ENCODE peak calls at places on chromosomes 1 and 21, in nine cellular contexts. Y is CD8-positive, alpha-beta memory T cell; Q is prostate gland; M is right lobe of liver; H is left ventricle myocardium inferior; X is sigmoid colon; U is keratinocyte; A is fibroblast of lung; I is esophagus squamous epithelium. K is an unnamed sample.

GRCh38 chr1:211730347-211730746 is 54.9 kb upstream of the NEK2 start:
- DNase-seq in Y (no peak), Q (no peak), M (no peak), H (no peak), X (no peak), U (no peak), A (no peak), I (no peak), K (no peak)

GRCh38 chr1:187755536-187755935 is 926.8 kb downstream of the PLA2G4A start:
- DNase-seq in Y (no peak), Q (no peak), M (no peak), H (no peak), X (no peak), U (no peak), A (no peak), I (no peak), K (no peak)

GRCh38 chr1:214401666-214402065 is 120.7 kb downstream of the SMYD2 start:
- DNase-seq in Y (no peak), Q (no peak), M (no peak), H (no peak), X (no peak), U (no peak), A (no peak), I (no peak), K (no peak)

GRCh38 chr1:25922633-25923567 is 16.7 kb upstream of the STMN1 start:
- DNase-seq in Y (peak; percentile 31), Q (peak; percentile 5), M (peak; percentile 60), H (peak; percentile 27), X (peak; percentile 75), U (no peak), A (peak; percentile 30), I (no peak), K (peak; percentile 27)

GRCh38 chr1:23167353-23168078 is 1.1 kb downstream of the LUZP1 start:
- DNase-seq in Y (peak; percentile 33), Q (peak; percentile 51), M (peak; percentile 62), H (peak; percentile 50), X (peak; percentile 69), U (no peak), A (peak; percentile 63), I (no peak), K (peak; percentile 10)

GRCh38 chr1:212791676-212792395 is at the start of the genes NSL1 and TATDN3:
- DNase-seq in Y (peak; percentile 88), Q (peak; percentile 78), M (peak; percentile 95), H (peak; percentile 88), X (peak; percentile 94), U (peak; percentile 7), A (peak; percentile 93), I (peak; percentile 40), K (peak; percentile 86)

GRCh38 chr1:12179638-12180121 is 12.9 kb downstream of the TNFRSF1B start:
- DNase-seq in Y (no peak), Q (no peak), M (no peak), H (no peak), X (no peak), U (no peak), A (no peak), I (no peak), K (no peak)

GRCh38 chr1:221087919-221088318 is 208.7 kb downstream of the HLX start:
- DNase-seq in Y (no peak), Q (no peak), M (no peak), H (no peak), X (no peak), U (no peak), A (peak; percentile 60), I (no peak), K (no peak)

DNA sequence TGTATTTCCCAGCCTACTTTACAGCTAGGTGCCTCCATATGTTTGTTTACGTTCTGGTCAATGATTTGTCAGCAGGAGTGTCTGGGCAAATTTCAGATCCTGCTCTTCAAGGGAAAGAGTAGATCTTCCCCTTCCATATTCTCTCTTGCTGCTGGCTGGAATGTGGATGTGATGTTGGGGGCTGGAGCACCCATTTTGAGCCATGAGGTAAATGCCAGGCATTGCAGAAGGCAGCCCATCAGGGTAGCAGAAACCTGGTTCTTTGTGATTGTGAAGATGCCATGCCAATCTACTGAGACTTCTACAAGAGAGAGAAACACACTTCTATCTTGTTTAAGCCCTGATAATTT is 25.1 kb downstream of the RUNX1 start:
- DNase-seq in Y (no peak), Q (no peak), M (no peak), H (no peak), X (no peak), U (no peak), A (no peak), I (no peak), K (no peak)
- H3K4me1 ChIP-seq in Y (peaks cover 90% of the 10 kb centered on the region), Q (no peaks in the 10 kb centered on the region), M (no peaks in the 10 kb centered on the region), H (peaks cover 9% of the 10 kb centered on the region), X (no peaks in the 10 kb centered on the region), U (peaks cover 21% of the 10 kb centered on the region), A (peaks cover 2% of the 10 kb centered on the region), I (peaks cover 4% of the 10 kb centered on the region), K (peaks cover 85% of the 10 kb centered on the region)

GRCh38 chr1:3352084-3352951 is 102.1 kb upstream of the ARHGEF16 start:
- DNase-seq in Y (no peak), Q (peak; percentile 35), M (no peak), H (no peak), X (peak; percentile 92), U (no peak), A (peak; percentile 48), I (no peak), K (no peak)

GRCh38 chr1:3355089-3355488 is 99.4 kb upstream of the ARHGEF16 start:
- DNase-seq in Y (no peak), Q (no peak), M (no peak), H (no peak), X (no peak), U (no peak), A (no peak), I (no peak), K (no peak)

GRCh38 chr1:3351300-3352083 is 103.0 kb upstream of the ARHGEF16 start:
- DNase-seq in Y (no peak), Q (no peak), M (no peak), H (no peak), X (no peak), U (no peak), A (no peak), I (no peak), K (no peak)

GRCh38 chr1:3353901-3354300 is 100.6 kb upstream of the ARHGEF16 start:
- DNase-seq in Y (no peak), Q (no peak), M (no peak), H (no peak), X (no peak), U (no peak), A (no peak), I (no peak), K (no peak)

DNA sequence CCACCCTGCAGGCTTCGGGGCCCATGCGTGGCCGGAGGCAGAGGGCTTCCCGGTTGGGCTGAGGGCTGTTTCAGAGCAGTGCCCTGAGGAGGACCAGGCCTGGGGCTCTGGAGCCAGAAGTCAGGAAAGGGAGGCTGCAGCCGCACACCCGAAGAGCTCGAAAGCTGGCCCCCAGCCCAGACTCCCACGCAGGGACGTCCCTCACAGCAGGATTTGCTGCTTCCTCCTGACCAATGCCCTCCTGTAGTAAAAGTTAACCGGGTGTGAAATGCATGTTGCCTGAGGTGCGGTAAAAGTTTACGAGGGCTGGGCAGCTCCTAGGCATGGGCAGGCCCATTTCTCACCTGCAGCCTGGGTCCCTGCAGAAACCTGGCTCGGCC is 101.5 kb upstream of the ARHGEF16 start:
- DNase-seq in Y (no peak), Q (no peak), M (no peak), H (peak; percentile 71), X (peak; percentile 85), U (no peak), A (no peak), I (no peak), K (no peak)
- H3K27ac ChIP-seq in Y (no peak overlapping the region), Q (peak overlapping the region; percentile 77), M (no peak overlapping the region), H (peak overlapping the region; percentile 96), X (peak overlapping the region; percentile 93), U (no peak overlapping the region), A (no peak overlapping the region), I (peak overlapping the region; percentile 92), K (no peak overlapping the region)

GRCh38 chr1:151997284-151997570 is 3.6 kb upstream of the S100A10 start:
- DNase-seq in Y (no peak), Q (no peak), M (no peak), H (no peak), X (no peak), U (no peak), A (no peak), I (no peak), K (no peak)

GRCh38 chr1:151993734-151994496 is at the start of gene S100A10:
- DNase-seq in Y (peak; percentile 72), Q (peak; percentile 70), M (peak; percentile 88), H (peak; percentile 85), X (peak; percentile 91), U (no peak), A (peak; percentile 76), I (peak; percentile 35), K (peak; percentile 69)

GRCh38 chr1:151993084-151993733 is 450 bp downstream of the S100A10 start:
- DNase-seq in Y (peak; percentile 30), Q (no peak), M (peak; percentile 70), H (peak; percentile 44), X (peak; percentile 70), U (no peak), A (no peak), I (no peak), K (peak; percentile 22)

GRCh38 chr1:151994956-151995355 is 1.3 kb upstream of the S100A10 start:
- DNase-seq in Y (no peak), Q (no peak), M (no peak), H (no peak), X (no peak), U (no peak), A (peak; percentile 94), I (no peak), K (no peak)

DNA sequence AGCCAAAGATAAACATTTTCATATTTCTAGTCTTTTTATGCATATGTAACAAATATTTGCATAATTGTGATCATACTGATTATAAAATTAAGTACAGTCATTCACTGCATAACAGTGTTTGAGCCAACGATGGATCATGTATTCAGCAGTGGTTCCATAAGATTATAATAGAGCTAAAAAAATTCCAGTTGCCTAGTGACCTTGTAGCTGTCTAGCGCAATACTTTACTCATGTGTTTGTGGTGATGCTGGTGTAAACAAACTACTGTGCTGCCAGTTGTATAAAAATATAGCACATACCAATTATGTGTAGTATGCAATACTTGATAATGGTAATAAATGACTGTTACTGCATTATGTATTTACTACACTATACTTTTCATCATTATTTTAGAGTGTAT is 2.1 kb upstream of the S100A10 start:
- DNase-seq in Y (no peak), Q (no peak), M (no peak), H (no peak), X (no peak), U (no peak), A (peak; percentile 46), I (no peak), K (no peak)
- H3K4me1 ChIP-seq in Y (peaks cover 26% of the 10 kb centered on the region), Q (peaks cover under 1% of the 10 kb centered on the region), M (no peaks in the 10 kb centered on the region), H (peaks cover 46% of the 10 kb centered on the region), X (no peaks in the 10 kb centered on the region), U (peaks cover 66% of the 10 kb centered on the region), A (peaks cover 8% of the 10 kb centered on the region), I (peaks cover 35% of the 10 kb centered on the region), K (peaks cover 21% of the 10 kb centered on the region)

GRCh38 chr1:2300004-2300771 is 72.1 kb downstream of the SKI start:
- DNase-seq in Y (peak; percentile 74), Q (no peak), M (no peak), H (no peak), X (no peak), U (no peak), A (no peak), I (no peak), K (peak; percentile 70)

GRCh38 chr1:2303016-2303775 is 75.1 kb downstream of the SKI start:
- DNase-seq in Y (no peak), Q (peak; percentile 85), M (no peak), H (no peak), X (no peak), U (no peak), A (no peak), I (no peak), K (no peak)

GRCh38 chr1:2300851-2301606 is 72.9 kb downstream of the SKI start:
- DNase-seq in Y (peak; percentile 92), Q (no peak), M (peak; percentile 78), H (peak; percentile 87), X (peak; percentile 91), U (no peak), A (peak; percentile 64), I (peak; percentile 80), K (peak; percentile 96)

GRCh38 chr1:2302292-2302925 is 74.3 kb downstream of the SKI start:
- DNase-seq in Y (no peak), Q (no peak), M (no peak), H (no peak), X (no peak), U (no peak), A (no peak), I (no peak), K (no peak)

DNA sequence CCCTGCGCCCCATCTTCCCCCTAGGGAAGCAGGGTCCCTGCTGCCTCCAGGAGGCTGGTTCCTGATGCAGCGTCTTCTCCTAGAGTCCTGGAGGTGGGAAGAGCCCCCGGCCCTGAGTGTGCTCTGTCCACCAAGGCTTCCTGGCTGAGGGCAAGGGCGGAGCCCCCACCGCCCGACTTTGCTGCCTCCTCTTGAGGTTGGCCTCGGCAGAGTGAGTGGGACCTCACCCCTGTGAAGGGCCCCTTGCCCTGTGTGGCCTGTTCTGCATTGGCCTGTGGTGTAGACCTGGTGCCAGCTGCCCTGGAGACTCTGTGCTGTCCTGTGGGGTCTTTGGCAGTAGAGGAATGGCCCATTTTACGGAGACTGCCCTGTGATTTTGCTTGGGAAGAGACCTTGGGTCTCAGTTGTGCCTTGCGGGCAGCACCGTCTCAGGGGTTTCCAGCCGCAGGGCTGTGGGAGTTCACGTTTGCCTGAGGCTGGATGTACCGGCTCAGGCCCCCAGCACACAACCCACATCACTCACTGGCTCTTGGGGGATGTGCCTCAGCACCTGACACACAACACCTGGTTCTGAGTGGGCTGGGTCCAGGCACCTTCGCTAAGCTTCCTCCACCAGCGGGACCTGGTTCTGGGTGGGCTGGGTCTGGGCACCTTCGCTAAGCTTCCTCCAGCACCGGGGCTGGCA is 73.6 kb downstream of the SKI start:
- DNase-seq in Y (no peak), Q (no peak), M (no peak), H (no peak), X (no peak), U (no peak), A (no peak), I (no peak), K (no peak)
- H3K27ac ChIP-seq in Y (peak overlapping the region; percentile 97), Q (no peak overlapping the region), M (peak overlapping the region; percentile 76), H (peak overlapping the region; percentile 91), X (peak overlapping the region; percentile 74), U (no peak overlapping the region), A (peak overlapping the region; percentile 83), I (peak overlapping the region; percentile 89), K (peak overlapping the region; percentile 98)